ENCODE peak calls at places on chromosomes 1 and 21, in ten cellular contexts. J, C, O, Z, N, U, K, R, B and F are unnamed samples.

GRCh38 chr1:204073837-204074273 is 940 bp downstream of the SOX13 start:
- DNase-seq in J (no peak), K (no peak), Z (no peak), C (no peak), U (peak), O (no peak), R (no peak), B (peak), N (no peak), F (no peak)

GRCh38 chr1:103106426-103107321 is 1.6 kb downstream of the COL11A1 start:
- DNase-seq in K (no peak), N (peak), C (no peak), R (no peak), U (peak), B (peak), Z (no peak), J (no peak), O (no peak), F (peak)

GRCh38 chr1:162677607-162678371 is 45.5 kb downstream of the DDR2 start:
- DNase-seq in B (no peak), C (no peak), J (no peak), U (no peak), N (peak), Z (no peak), K (no peak), R (no peak), O (no peak), F (no peak)

GRCh38 chr21:46057111-46057709 is 40.7 kb upstream of the COL6A2 start:
- DNase-seq in C (no peak), K (peak), J (no peak), U (no peak), O (peak), B (no peak), R (no peak), Z (no peak), N (no peak), F (no peak)

GRCh38 chr1:159067699-159068621 is 8.6 kb downstream of the AIM2 start:
- DNase-seq in U (no peak), Z (no peak), O (no peak), J (no peak), C (no peak), K (peak), R (no peak), B (no peak), N (no peak), F (no peak)

GRCh38 chr1:177996957-177997356 is 27.1 kb upstream of the SEC16B start:
- DNase-seq in C (no peak), K (no peak), Z (no peak), R (no peak), J (no peak), U (no peak), B (no peak), N (no peak), O (no peak), F (no peak)

GRCh38 chr21:36704281-36704957 is 5.5 kb downstream of the SIM2 start:
- DNase-seq in J (no peak), U (no peak), N (no peak), B (no peak), Z (no peak), O (no peak), R (no peak), C (no peak), K (no peak), F (no peak)

GRCh38 chr1:43747736-43748135 is 40.4 kb downstream of the ST3GAL3 start:
- DNase-seq in Z (no peak), B (no peak), R (no peak), N (no peak), U (no peak), O (no peak), J (no peak), K (no peak), C (no peak), F (no peak)

GRCh38 chr1:114122891-114123621 is 30.6 kb downstream of the SYT6 start:
- DNase-seq in K (no peak), J (no peak), U (peak), N (no peak), C (no peak), O (no peak), R (no peak), Z (no peak), B (peak), F (no peak)

GRCh38 chr1:41382531-41383090 is 21.4 kb downstream of the FOXO6 start:
- DNase-seq in U (peak), B (peak), C (no peak), J (no peak), Z (no peak), R (no peak), N (peak), K (peak), O (no peak), F (peak)

GRCh38 chr21:46250146-46250725 is 21.7 kb upstream of the LSS start:
- DNase-seq in K (no peak), N (no peak), C (no peak), R (no peak), Z (no peak), O (no peak), U (peak), B (no peak), J (no peak), F (no peak)